ENCODE peak calls at places on chromosomes 13 and 19, in seven cellular contexts. One of them, this sample, is unnamed.

GRCh38 chr13:80399340-80400163 is 58.6 kb upstream of the SPRY2 start:
- DNase-seq in tibial artery: no peak
- DNase-seq in lung: peak; percentile 71
- DNase-seq in choroid plexus epithelial cell: peak; percentile 8
- DNase-seq in fibroblast of mammary gland: peak; percentile 8
- DNase-seq in ovary: no peak
- DNase-seq in breast epithelium: peak; percentile 74
- DNase-seq in this sample: no peak

GRCh38 chr19:16608290-16608704 is 19.7 kb downstream of the MED26 start:
- DNase-seq in tibial artery: no peak
- DNase-seq in lung: no peak
- DNase-seq in choroid plexus epithelial cell: peak; percentile 90
- DNase-seq in fibroblast of mammary gland: peak; percentile 96
- DNase-seq in ovary: no peak
- DNase-seq in breast epithelium: no peak
- DNase-seq in this sample: peak; percentile 85

GRCh38 chr19:4523306-4524110 is 5.2 kb upstream of the PLIN4 start:
- DNase-seq in tibial artery: no peak
- DNase-seq in lung: peak; percentile 51
- DNase-seq in choroid plexus epithelial cell: peak; percentile 45
- DNase-seq in fibroblast of mammary gland: peak; percentile 49
- DNase-seq in ovary: no peak
- DNase-seq in breast epithelium: no peak
- DNase-seq in this sample: no peak

GRCh38 chr13:34019870-34020269 is 201.9 kb downstream of the RFC3 start:
- DNase-seq in tibial artery: no peak
- DNase-seq in lung: no peak
- DNase-seq in choroid plexus epithelial cell: no peak
- DNase-seq in fibroblast of mammary gland: peak; percentile 7
- DNase-seq in ovary: no peak
- DNase-seq in breast epithelium: no peak
- DNase-seq in this sample: no peak

GRCh38 chr19:44722131-44723121 is 23.5 kb downstream of the CEACAM16 start:
- DNase-seq in tibial artery: no peak
- DNase-seq in lung: no peak
- DNase-seq in choroid plexus epithelial cell: no peak
- DNase-seq in fibroblast of mammary gland: no peak
- DNase-seq in ovary: no peak
- DNase-seq in breast epithelium: no peak
- DNase-seq in this sample: no peak

GRCh38 chr13:44908712-44909111 is 80.6 kb downstream of the NUFIP1 start:
- DNase-seq in tibial artery: no peak
- DNase-seq in lung: no peak
- DNase-seq in choroid plexus epithelial cell: no peak
- DNase-seq in fibroblast of mammary gland: no peak
- DNase-seq in ovary: no peak
- DNase-seq in breast epithelium: no peak
- DNase-seq in this sample: no peak

GRCh38 chr19:57056972-57057371 is 62.8 kb upstream of the USP29 start:
- DNase-seq in tibial artery: no peak
- DNase-seq in lung: no peak
- DNase-seq in choroid plexus epithelial cell: peak; percentile 5
- DNase-seq in fibroblast of mammary gland: no peak
- DNase-seq in ovary: peak; percentile 96
- DNase-seq in breast epithelium: no peak
- DNase-seq in this sample: no peak

GRCh38 chr19:28488006-28488405 is 724.9 kb downstream of the UQCRFS1 start:
- DNase-seq in tibial artery: no peak
- DNase-seq in lung: no peak
- DNase-seq in choroid plexus epithelial cell: no peak
- DNase-seq in fibroblast of mammary gland: no peak
- DNase-seq in ovary: no peak
- DNase-seq in breast epithelium: no peak
- DNase-seq in this sample: no peak

GRCh38 chr13:27104606-27105005 is 67.0 kb downstream of the USP12 start:
- DNase-seq in tibial artery: no peak
- DNase-seq in lung: no peak
- DNase-seq in choroid plexus epithelial cell: no peak
- DNase-seq in fibroblast of mammary gland: no peak
- DNase-seq in ovary: no peak
- DNase-seq in breast epithelium: no peak
- DNase-seq in this sample: no peak

GRCh38 chr19:4365341-4365740 is 22.0 kb downstream of the MPND start:
- DNase-seq in tibial artery: peak; percentile 63
- DNase-seq in lung: no peak
- DNase-seq in choroid plexus epithelial cell: no peak
- DNase-seq in fibroblast of mammary gland: no peak
- DNase-seq in ovary: no peak
- DNase-seq in breast epithelium: no peak
- DNase-seq in this sample: no peak

GRCh38 chr13:113078895-113079720 is 26.5 kb upstream of the F7 start:
- DNase-seq in tibial artery: no peak
- DNase-seq in lung: no peak
- DNase-seq in choroid plexus epithelial cell: no peak
- DNase-seq in fibroblast of mammary gland: no peak
- DNase-seq in ovary: no peak
- DNase-seq in breast epithelium: no peak
- DNase-seq in this sample: no peak

GRCh38 chr19:40279761-40280607 is 5.2 kb downstream of the AKT2 start:
- DNase-seq in tibial artery: no peak
- DNase-seq in lung: no peak
- DNase-seq in choroid plexus epithelial cell: peak; percentile 38
- DNase-seq in fibroblast of mammary gland: peak; percentile 21
- DNase-seq in ovary: no peak
- DNase-seq in breast epithelium: no peak
- DNase-seq in this sample: no peak

GRCh38 chr13:66359910-66360552 is 870.1 kb downstream of the PCDH9 start:
- DNase-seq in tibial artery: no peak
- DNase-seq in lung: no peak
- DNase-seq in choroid plexus epithelial cell: no peak
- DNase-seq in fibroblast of mammary gland: no peak
- DNase-seq in ovary: no peak
- DNase-seq in breast epithelium: no peak
- DNase-seq in this sample: no peak

GRCh38 chr19:4910594-4911273 is 1.4 kb downstream of the UHRF1 start:
- DNase-seq in tibial artery: no peak
- DNase-seq in lung: no peak
- DNase-seq in choroid plexus epithelial cell: peak; percentile 66
- DNase-seq in fibroblast of mammary gland: peak; percentile 55
- DNase-seq in ovary: no peak
- DNase-seq in breast epithelium: no peak
- DNase-seq in this sample: peak; percentile 59

GRCh38 chr13:38264363-38265134 is 85.1 kb upstream of the UFM1 start:
- DNase-seq in tibial artery: no peak
- DNase-seq in lung: no peak
- DNase-seq in choroid plexus epithelial cell: no peak
- DNase-seq in fibroblast of mammary gland: no peak
- DNase-seq in ovary: no peak
- DNase-seq in breast epithelium: no peak
- DNase-seq in this sample: no peak

GRCh38 chr13:72284791-72285190 is 417.8 kb upstream of the DACH1 start:
- DNase-seq in tibial artery: no peak
- DNase-seq in lung: no peak
- DNase-seq in choroid plexus epithelial cell: no peak
- DNase-seq in fibroblast of mammary gland: no peak
- DNase-seq in ovary: no peak
- DNase-seq in breast epithelium: no peak
- DNase-seq in this sample: no peak

GRCh38 chr13:110507678-110508381 is 53.7 kb downstream of the RAB20 start:
- DNase-seq in tibial artery: peak; percentile 72
- DNase-seq in lung: peak; percentile 45
- DNase-seq in choroid plexus epithelial cell: no peak
- DNase-seq in fibroblast of mammary gland: no peak
- DNase-seq in ovary: no peak
- DNase-seq in breast epithelium: peak; percentile 64
- DNase-seq in this sample: no peak
- TF ChIP-seq CTCF in tibial artery: no peak
- TF ChIP-seq CTCF in lung: no peak
- TF ChIP-seq CTCF in choroid plexus epithelial cell: peak; percentile 27
- TF ChIP-seq CTCF in fibroblast of mammary gland: no peak
- TF ChIP-seq CTCF in ovary: no peak
- TF ChIP-seq CTCF in breast epithelium: no peak
- TF ChIP-seq CTCF in this sample: peak; percentile 42

GRCh38 chr19:6313398-6313969 is 19.9 kb downstream of the ACER1 start:
- DNase-seq in tibial artery: no peak
- DNase-seq in lung: no peak
- DNase-seq in choroid plexus epithelial cell: no peak
- DNase-seq in fibroblast of mammary gland: no peak
- DNase-seq in ovary: no peak
- DNase-seq in breast epithelium: no peak
- DNase-seq in this sample: no peak

GRCh38 chr19:6312018-6312417 is 21.4 kb downstream of the ACER1 start:
- DNase-seq in tibial artery: no peak
- DNase-seq in lung: no peak
- DNase-seq in choroid plexus epithelial cell: no peak
- DNase-seq in fibroblast of mammary gland: no peak
- DNase-seq in ovary: no peak
- DNase-seq in breast epithelium: no peak
- DNase-seq in this sample: no peak
- TF ChIP-seq CTCF in tibial artery: no peak
- TF ChIP-seq CTCF in lung: no peak
- TF ChIP-seq CTCF in choroid plexus epithelial cell: peak; percentile 22
- TF ChIP-seq CTCF in fibroblast of mammary gland: no peak
- TF ChIP-seq CTCF in ovary: no peak
- TF ChIP-seq CTCF in breast epithelium: no peak
- TF ChIP-seq CTCF in this sample: no peak

GRCh38 chr19:47186337-47187022 is 44.5 kb downstream of the BBC3 start:
- DNase-seq in tibial artery: no peak
- DNase-seq in lung: no peak
- DNase-seq in choroid plexus epithelial cell: no peak
- DNase-seq in fibroblast of mammary gland: no peak
- DNase-seq in ovary: no peak
- DNase-seq in breast epithelium: no peak
- DNase-seq in this sample: no peak

GRCh38 chr19:47190167-47190727 is 40.8 kb downstream of the BBC3 start:
- DNase-seq in tibial artery: peak; percentile 93
- DNase-seq in lung: peak; percentile 89
- DNase-seq in choroid plexus epithelial cell: peak; percentile 89
- DNase-seq in fibroblast of mammary gland: peak; percentile 52
- DNase-seq in ovary: peak; percentile 70
- DNase-seq in breast epithelium: peak; percentile 48
- DNase-seq in this sample: peak; percentile 71

GRCh38 chr19:47188507-47189033 is 42.4 kb downstream of the BBC3 start:
- DNase-seq in tibial artery: no peak
- DNase-seq in lung: no peak
- DNase-seq in choroid plexus epithelial cell: no peak
- DNase-seq in fibroblast of mammary gland: no peak
- DNase-seq in ovary: no peak
- DNase-seq in breast epithelium: no peak
- DNase-seq in this sample: no peak

GRCh38 chr19:47187797-47188196 is 43.2 kb downstream of the BBC3 start:
- DNase-seq in tibial artery: no peak
- DNase-seq in lung: no peak
- DNase-seq in choroid plexus epithelial cell: no peak
- DNase-seq in fibroblast of mammary gland: no peak
- DNase-seq in ovary: no peak
- DNase-seq in breast epithelium: no peak
- DNase-seq in this sample: no peak

GRCh38 chr19:47187023-47187655 is 43.9 kb downstream of the BBC3 start:
- DNase-seq in tibial artery: no peak
- DNase-seq in lung: no peak
- DNase-seq in choroid plexus epithelial cell: no peak
- DNase-seq in fibroblast of mammary gland: no peak
- DNase-seq in ovary: no peak
- DNase-seq in breast epithelium: no peak
- DNase-seq in this sample: no peak
- TF ChIP-seq CTCF in tibial artery: no peak
- TF ChIP-seq CTCF in lung: no peak
- TF ChIP-seq CTCF in choroid plexus epithelial cell: no peak
- TF ChIP-seq CTCF in fibroblast of mammary gland: no peak
- TF ChIP-seq CTCF in ovary: no peak
- TF ChIP-seq CTCF in breast epithelium: no peak
- TF ChIP-seq CTCF in this sample: no peak

GRCh38 chr19:2274937-2275535 is 6.9 kb downstream of the PEAK3 start:
- DNase-seq in tibial artery: no peak
- DNase-seq in lung: peak; percentile 68
- DNase-seq in choroid plexus epithelial cell: peak; percentile 70
- DNase-seq in fibroblast of mammary gland: peak; percentile 76
- DNase-seq in ovary: peak; percentile 57
- DNase-seq in breast epithelium: peak; percentile 48
- DNase-seq in this sample: peak; percentile 70
- TF ChIP-seq CTCF in tibial artery: peak; percentile 43
- TF ChIP-seq CTCF in lung: peak; percentile 48
- TF ChIP-seq CTCF in choroid plexus epithelial cell: peak; percentile 76
- TF ChIP-seq CTCF in fibroblast of mammary gland: peak; percentile 76
- TF ChIP-seq CTCF in ovary: peak; percentile 35
- TF ChIP-seq CTCF in breast epithelium: peak; percentile 37
- TF ChIP-seq CTCF in this sample: peak; percentile 78

GRCh38 chr13:102402292-102402691 is 444 bp upstream of the FGF14 start:
- DNase-seq in tibial artery: no peak
- DNase-seq in lung: no peak
- DNase-seq in choroid plexus epithelial cell: peak; percentile 41
- DNase-seq in fibroblast of mammary gland: peak; percentile 79
- DNase-seq in ovary: no peak
- DNase-seq in breast epithelium: no peak
- DNase-seq in this sample: no peak
- TF ChIP-seq CTCF in tibial artery: no peak
- TF ChIP-seq CTCF in lung: no peak
- TF ChIP-seq CTCF in choroid plexus epithelial cell: peak; percentile 27
- TF ChIP-seq CTCF in fibroblast of mammary gland: peak; percentile 39
- TF ChIP-seq CTCF in ovary: no peak
- TF ChIP-seq CTCF in breast epithelium: no peak
- TF ChIP-seq CTCF in this sample: no peak

GRCh38 chr13:48647625-48648024 is 6.1 kb upstream of the CYSLTR2 start:
- DNase-seq in tibial artery: no peak
- DNase-seq in lung: no peak
- DNase-seq in choroid plexus epithelial cell: peak; percentile 21
- DNase-seq in fibroblast of mammary gland: no peak
- DNase-seq in ovary: no peak
- DNase-seq in breast epithelium: no peak
- DNase-seq in this sample: no peak
- TF ChIP-seq CTCF in tibial artery: no peak
- TF ChIP-seq CTCF in lung: no peak
- TF ChIP-seq CTCF in choroid plexus epithelial cell: peak; percentile 26
- TF ChIP-seq CTCF in fibroblast of mammary gland: no peak
- TF ChIP-seq CTCF in ovary: no peak
- TF ChIP-seq CTCF in breast epithelium: no peak
- TF ChIP-seq CTCF in this sample: no peak

This sample was measured in HFFc6.